ENCODE peak calls at places on chromosomes 2 and 18, in six cellular contexts. O is HepG2, D is IMR-90, M is A549, S is SK-N-SH, P is K562. T is an unnamed sample.

GRCh38 chr18:33440384-33441043 is at the start of gene CCDC178:
- DNase-seq in O (no peak), D (peak; percentile 4), M (peak; percentile 7), S (peak; percentile 77), P (peak; percentile 19), T (no peak)

GRCh38 chr18:74819433-74820059 is 221.9 kb downstream of the ZNF407 start:
- DNase-seq in O (peak; percentile 19), D (no peak), M (peak; percentile 15), S (peak; percentile 29), P (peak; percentile 21), T (no peak)

GRCh38 chr2:199148076-199148845 is 309.5 kb downstream of the SATB2 start:
- DNase-seq in O (no peak), D (no peak), M (no peak), S (no peak), P (no peak), T (no peak)

GRCh38 chr2:80288576-80288975 is 16.0 kb downstream of the LRRTM1 start:
- DNase-seq in O (no peak), D (no peak), M (no peak), S (peak; percentile 29), P (no peak), T (no peak)

GRCh38 chr2:135839713-135840112 is 2.7 kb upstream of the LCT start:
- DNase-seq in O (no peak), D (peak; percentile 86), M (no peak), S (peak; percentile 38), P (no peak), T (no peak)

GRCh38 chr2:30776831-30777652 is 30.2 kb downstream of the CAPN13 start:
- DNase-seq in O (no peak), D (no peak), M (no peak), S (no peak), P (no peak), T (no peak)

GRCh38 chr2:41886757-41887156 is 161.1 kb upstream of the PKDCC start:
- DNase-seq in O (peak; percentile 52), D (peak; percentile 19), M (no peak), S (no peak), P (no peak), T (no peak)

GRCh38 chr2:95385570-95385984 is 16.9 kb upstream of the FAHD2A start:
- DNase-seq in O (no peak), D (no peak), M (no peak), S (no peak), P (peak; percentile 1), T (no peak)

GRCh38 chr2:115389024-115389423 is 946.6 kb downstream of the DPP10 start:
- DNase-seq in O (no peak), D (no peak), M (no peak), S (no peak), P (no peak), T (no peak)

GRCh38 chr2:201419057-201419635 is 32.1 kb downstream of the TRAK2 start:
- DNase-seq in O (no peak), D (no peak), M (no peak), S (no peak), P (no peak), T (no peak)

GRCh38 chr2:14094592-14094991 is 537.9 kb upstream of the LRATD1 start:
- DNase-seq in O (no peak), D (no peak), M (no peak), S (no peak), P (no peak), T (no peak)

GRCh38 chr18:62632788-62633455 is 82.4 kb upstream of the PHLPP1 start:
- DNase-seq in O (peak; percentile 37), D (no peak), M (no peak), S (no peak), P (no peak), T (no peak)

GRCh38 chr2:24832526-24832925 is 39.3 kb downstream of the CENPO start:
- DNase-seq in O (no peak), D (no peak), M (no peak), S (no peak), P (no peak), T (no peak)

GRCh38 chr2:236162804-236163482 is 5.2 kb downstream of the GBX2 start:
- DNase-seq in O (no peak), D (no peak), M (no peak), S (no peak), P (no peak), T (no peak)

GRCh38 chr2:180128861-180129260 is 121.8 kb upstream of the CWC22 start:
- DNase-seq in O (no peak), D (no peak), M (no peak), S (no peak), P (no peak), T (no peak)

GRCh38 chr18:77209587-77209986 is 40.1 kb upstream of the GALR1 start:
- DNase-seq in O (no peak), D (peak; percentile 90), M (no peak), S (no peak), P (no peak), T (no peak)
- TF ChIP-seq SMC3 in O (no peak), D (no peak), M (no peak), S (no peak), P (no peak), T (no peak)

GRCh38 chr2:151943461-151943860 is 115.2 kb upstream of the ARL5A start:
- DNase-seq in O (no peak), D (no peak), M (no peak), S (no peak), P (no peak), T (no peak)

GRCh38 chr2:151945186-151945585 is 117.0 kb upstream of the ARL5A start:
- DNase-seq in O (no peak), D (no peak), M (no peak), S (no peak), P (no peak), T (no peak)

GRCh38 chr2:151947524-151948165 is 119.4 kb upstream of the ARL5A start:
- DNase-seq in O (no peak), D (no peak), M (no peak), S (no peak), P (no peak), T (no peak)

GRCh38 chr2:151945602-151946001 is 117.4 kb upstream of the ARL5A start:
- DNase-seq in O (peak; percentile 21), D (no peak), M (no peak), S (no peak), P (no peak), T (no peak)

GRCh38 chr2:151946856-151947523 is 118.8 kb upstream of the ARL5A start:
- DNase-seq in O (peak; percentile 45), D (peak; percentile 1), M (peak; percentile 60), S (peak; percentile 62), P (peak; percentile 70), T (no peak)
- TF ChIP-seq SMC3 in O (peak; percentile 10), D (no peak), M (no peak), S (no peak), P (no peak), T (no peak)

GRCh38 chr2:158045362-158045761 is 56.3 kb upstream of the UPP2 start:
- DNase-seq in O (peak; percentile 68), D (no peak), M (no peak), S (no peak), P (no peak), T (no peak)
- TF ChIP-seq SMC3 in O (peak; percentile 93), D (no peak), M (peak; percentile 31), S (no peak), P (peak; percentile 51), T (no peak)

DNA sequence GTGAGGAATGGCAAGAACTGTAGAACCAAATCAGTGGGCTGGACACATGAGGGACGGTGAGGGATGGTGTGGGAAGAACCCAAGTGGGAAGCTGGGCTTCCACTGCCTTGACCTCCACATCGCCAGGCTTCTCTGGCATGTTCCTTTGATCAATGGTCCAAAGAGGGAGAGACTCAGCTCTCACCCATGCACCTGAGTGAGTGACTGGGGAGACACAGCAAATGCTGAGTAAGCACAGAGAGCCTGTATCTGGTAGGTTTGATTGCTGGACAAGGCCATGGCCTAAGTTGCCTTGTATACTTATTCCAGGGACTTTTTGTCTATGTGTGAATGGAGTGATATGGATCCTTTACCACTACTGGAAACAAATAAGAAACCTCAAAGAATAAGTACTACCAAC is 188.6 kb downstream of the AFF3 start:
- DNase-seq in O (no peak), D (no peak), M (no peak), S (no peak), P (no peak), T (no peak)
- TF ChIP-seq SMC3 in O (no peak), D (no peak), M (no peak), S (no peak), P (no peak), T (no peak)

DNA sequence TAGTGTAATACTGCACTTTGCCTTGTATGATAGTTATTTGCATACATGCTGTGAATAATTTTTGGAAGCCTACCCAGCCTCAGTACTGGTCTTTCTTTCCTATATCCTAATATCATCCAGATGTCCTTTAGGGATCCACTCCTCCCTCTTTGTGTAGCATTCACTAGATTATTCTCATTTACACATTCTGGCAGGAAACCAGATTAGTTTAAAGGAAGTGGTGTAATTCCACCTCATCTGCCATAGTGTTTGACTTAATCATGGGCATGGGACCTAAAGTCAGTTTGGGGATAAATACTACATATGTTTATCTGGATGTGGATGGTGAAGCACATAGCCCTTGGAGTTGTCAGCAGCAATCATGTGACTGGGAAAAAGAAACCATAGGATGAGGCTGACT is 444.9 kb upstream of the MAP2 start:
- DNase-seq in O (no peak), D (no peak), M (no peak), S (no peak), P (no peak), T (no peak)
- TF ChIP-seq SMC3 in O (no peak), D (no peak), M (no peak), S (no peak), P (no peak), T (no peak)

GRCh38 chr2:73888388-73888787 is 4.4 kb upstream of the ACTG2 start:
- DNase-seq in O (no peak), D (no peak), M (no peak), S (no peak), P (no peak), T (no peak)

GRCh38 chr2:73890301-73891092 is 2.3 kb upstream of the ACTG2 start:
- DNase-seq in O (peak; percentile 19), D (peak; percentile 67), M (no peak), S (no peak), P (no peak), T (no peak)

GRCh38 chr2:73893764-73894474 is 1.1 kb downstream of the ACTG2 start:
- DNase-seq in O (no peak), D (no peak), M (no peak), S (no peak), P (no peak), T (no peak)

GRCh38 chr2:73892631-73893329 is at the start of gene ACTG2:
- DNase-seq in O (no peak), D (peak; percentile 91), M (no peak), S (no peak), P (no peak), T (no peak)

GRCh38 chr2:73891276-73891901 is 1.4 kb upstream of the ACTG2 start:
- DNase-seq in O (no peak), D (no peak), M (no peak), S (no peak), P (no peak), T (no peak)
- TF ChIP-seq SMC3 in O (no peak), D (no peak), M (no peak), S (no peak), P (no peak), T (no peak)